ENCODE peak calls at places on chromosome 6, in six cellular contexts. Z is kidney glomerular epithelial cell, E is psoas muscle, I is posterior vena cava, A is GM12865, L is foreskin fibroblast. T is an unnamed sample.

GRCh38 chr6:80223743-80224212 is 117.3 kb downstream of the BCKDHB start:
- DNase-seq in L (peak; percentile 26), I (no peak), A (no peak), Z (no peak), E (peak; percentile 25), T (no peak)

GRCh38 chr6:34414999-34415858 is 10.6 kb downstream of the RPS10 start:
- DNase-seq in E (no peak), I (peak; percentile 54), L (peak; percentile 44), Z (peak; percentile 43), A (peak; percentile 74), T (no peak)

GRCh38 chr6:107244742-107245470 is 129.6 kb upstream of the BEND3 start:
- DNase-seq in A (no peak), Z (no peak), L (no peak), E (no peak), I (no peak), T (no peak)

GRCh38 chr6:156450421-156450820 is 326.8 kb upstream of the ARID1B start:
- DNase-seq in E (no peak), I (no peak), A (no peak), L (no peak), Z (no peak), T (no peak)

GRCh38 chr6:154404791-154405400 is 48.3 kb upstream of the IPCEF1 start:
- DNase-seq in A (no peak), L (peak; percentile 49), E (no peak), Z (peak; percentile 76), I (no peak), T (no peak)

GRCh38 chr6:134851548-134851947 is 98.4 kb downstream of the ALDH8A1 start:
- DNase-seq in Z (no peak), I (no peak), A (no peak), L (no peak), E (no peak), T (no peak)

GRCh38 chr6:11036977-11037430 is 7.1 kb downstream of the ELOVL2 start:
- DNase-seq in L (no peak), E (no peak), A (no peak), Z (no peak), I (no peak), T (no peak)

GRCh38 chr6:3026811-3027626 is 27.3 kb downstream of the NQO2 start:
- DNase-seq in E (no peak), Z (no peak), I (no peak), L (no peak), A (peak; percentile 91), T (no peak)

GRCh38 chr6:28807682-28808280 is 116.0 kb downstream of the TRIM27 start:
- DNase-seq in L (no peak), A (peak; percentile 68), Z (peak; percentile 40), E (no peak), I (no peak), T (no peak)

GRCh38 chr6:52333840-52334200 is 28.1 kb upstream of the PAQR8 start:
- DNase-seq in E (no peak), L (no peak), Z (no peak), A (no peak), I (no peak), T (no peak)

GRCh38 chr6:151403919-151404308 is 12.6 kb upstream of the ZBTB2 start:
- DNase-seq in A (no peak), E (no peak), Z (no peak), L (no peak), I (no peak), T (no peak)

GRCh38 chr6:43669922-43670622 is 17.5 kb downstream of the MRPS18A start:
- DNase-seq in L (no peak), E (no peak), Z (peak; percentile 5), I (peak; percentile 64), A (no peak), T (no peak)

GRCh38 chr6:170162011-170162770 is 128.7 kb downstream of the DLL1 start:
- DNase-seq in E (no peak), L (no peak), A (no peak), Z (no peak), I (peak; percentile 65), T (no peak)

GRCh38 chr6:91366781-91367180 is 779.9 kb upstream of the MAP3K7 start:
- DNase-seq in E (no peak), I (no peak), A (no peak), L (no peak), Z (no peak), T (no peak)

T was measured in naive thymus-derived CD4-positive, alpha-beta T cell.